ENCODE peak calls at places on chromosome 7, in six cellular contexts. One of them, this sample, is unnamed.

GRCh38 chr7:102404005-102404861 is 8.1 kb downstream of the PRKRIP1 start:
- DNase-seq in cardiac muscle cell: peak
- DNase-seq in RWPE1: peak
- DNase-seq in psoas muscle: no peak
- DNase-seq in neural crest cell: no peak
- DNase-seq in HFF-Myc: no peak
- DNase-seq in this sample: no peak

GRCh38 chr7:44678468-44679179 is 70.0 kb upstream of the ZMIZ2 start:
- DNase-seq in cardiac muscle cell: no peak
- DNase-seq in psoas muscle: peak
- DNase-seq in RWPE1: peak
- DNase-seq in neural crest cell: no peak
- DNase-seq in HFF-Myc: peak
- DNase-seq in this sample: no peak

GRCh38 chr7:50477640-50478039 is 27.5 kb upstream of the FIGNL1 start:
- DNase-seq in RWPE1: no peak
- DNase-seq in neural crest cell: no peak
- DNase-seq in psoas muscle: no peak
- DNase-seq in cardiac muscle cell: no peak
- DNase-seq in HFF-Myc: no peak
- DNase-seq in this sample: no peak

GRCh38 chr7:70712942-70713341 is 419.0 kb upstream of the GALNT17 start:
- DNase-seq in RWPE1: no peak
- DNase-seq in neural crest cell: no peak
- DNase-seq in HFF-Myc: no peak
- DNase-seq in cardiac muscle cell: no peak
- DNase-seq in psoas muscle: peak
- DNase-seq in this sample: no peak

GRCh38 chr7:133770863-133771492 is 356.2 kb upstream of the LRGUK start:
- DNase-seq in cardiac muscle cell: no peak
- DNase-seq in psoas muscle: no peak
- DNase-seq in RWPE1: no peak
- DNase-seq in neural crest cell: no peak
- DNase-seq in HFF-Myc: no peak
- DNase-seq in this sample: no peak

GRCh38 chr7:81604075-81604807 is 165.6 kb downstream of the HGF start:
- DNase-seq in psoas muscle: no peak
- DNase-seq in RWPE1: no peak
- DNase-seq in HFF-Myc: no peak
- DNase-seq in cardiac muscle cell: no peak
- DNase-seq in neural crest cell: no peak
- DNase-seq in this sample: no peak

GRCh38 chr7:35415411-35415822 is 161.5 kb upstream of the TBX20 start:
- DNase-seq in neural crest cell: no peak
- DNase-seq in psoas muscle: no peak
- DNase-seq in RWPE1: no peak
- DNase-seq in HFF-Myc: no peak
- DNase-seq in cardiac muscle cell: no peak
- DNase-seq in this sample: no peak

GRCh38 chr7:70638381-70639128 is 493.4 kb upstream of the GALNT17 start:
- DNase-seq in neural crest cell: no peak
- DNase-seq in HFF-Myc: no peak
- DNase-seq in psoas muscle: no peak
- DNase-seq in RWPE1: no peak
- DNase-seq in cardiac muscle cell: no peak
- DNase-seq in this sample: no peak

GRCh38 chr7:142391191-142391992 is 133.5 kb upstream of the PRSS58 start:
- DNase-seq in RWPE1: no peak
- DNase-seq in HFF-Myc: no peak
- DNase-seq in psoas muscle: no peak
- DNase-seq in neural crest cell: no peak
- DNase-seq in cardiac muscle cell: peak
- DNase-seq in this sample: no peak

GRCh38 chr7:40784176-40784575 is 649.4 kb downstream of the SUGCT start:
- DNase-seq in cardiac muscle cell: peak
- DNase-seq in RWPE1: no peak
- DNase-seq in neural crest cell: no peak
- DNase-seq in HFF-Myc: no peak
- DNase-seq in psoas muscle: no peak
- DNase-seq in this sample: no peak

GRCh38 chr7:47380325-47381131 is 201.4 kb downstream of the TNS3 start:
- DNase-seq in RWPE1: peak
- DNase-seq in neural crest cell: no peak
- DNase-seq in HFF-Myc: no peak
- DNase-seq in cardiac muscle cell: peak
- DNase-seq in psoas muscle: no peak
- DNase-seq in this sample: no peak

GRCh38 chr7:40239755-40240303 is 105.0 kb downstream of the SUGCT start:
- DNase-seq in cardiac muscle cell: no peak
- DNase-seq in psoas muscle: no peak
- DNase-seq in neural crest cell: no peak
- DNase-seq in RWPE1: no peak
- DNase-seq in HFF-Myc: no peak
- DNase-seq in this sample: no peak

GRCh38 chr7:81652225-81652624 is 117.6 kb downstream of the HGF start:
- DNase-seq in psoas muscle: no peak
- DNase-seq in RWPE1: no peak
- DNase-seq in neural crest cell: no peak
- DNase-seq in cardiac muscle cell: no peak
- DNase-seq in HFF-Myc: no peak
- DNase-seq in this sample: no peak

GRCh38 chr7:130490888-130491771 is 755 bp upstream of the MEST start:
- DNase-seq in psoas muscle: peak
- DNase-seq in neural crest cell: peak
- DNase-seq in HFF-Myc: no peak
- DNase-seq in RWPE1: no peak
- DNase-seq in cardiac muscle cell: peak
- DNase-seq in this sample: no peak

GRCh38 chr7:140863867-140864266 is 60.9 kb downstream of the BRAF start:
- DNase-seq in cardiac muscle cell: no peak
- DNase-seq in psoas muscle: no peak
- DNase-seq in neural crest cell: no peak
- DNase-seq in RWPE1: no peak
- DNase-seq in HFF-Myc: no peak
- DNase-seq in this sample: no peak

GRCh38 chr7:49308787-49309186 is 384.4 kb downstream of the CDC14C start:
- DNase-seq in cardiac muscle cell: no peak
- DNase-seq in RWPE1: no peak
- DNase-seq in HFF-Myc: no peak
- DNase-seq in psoas muscle: no peak
- DNase-seq in neural crest cell: no peak
- DNase-seq in this sample: no peak

GRCh38 chr7:2687338-2687869 is 598 bp upstream of the AMZ1 start:
- DNase-seq in RWPE1: no peak
- DNase-seq in HFF-Myc: no peak
- DNase-seq in cardiac muscle cell: no peak
- DNase-seq in psoas muscle: no peak
- DNase-seq in neural crest cell: no peak
- DNase-seq in this sample: no peak

GRCh38 chr7:70457477-70458194 is 674.3 kb upstream of the GALNT17 start:
- DNase-seq in RWPE1: no peak
- DNase-seq in HFF-Myc: no peak
- DNase-seq in psoas muscle: no peak
- DNase-seq in neural crest cell: no peak
- DNase-seq in cardiac muscle cell: peak
- DNase-seq in this sample: no peak

DNA sequence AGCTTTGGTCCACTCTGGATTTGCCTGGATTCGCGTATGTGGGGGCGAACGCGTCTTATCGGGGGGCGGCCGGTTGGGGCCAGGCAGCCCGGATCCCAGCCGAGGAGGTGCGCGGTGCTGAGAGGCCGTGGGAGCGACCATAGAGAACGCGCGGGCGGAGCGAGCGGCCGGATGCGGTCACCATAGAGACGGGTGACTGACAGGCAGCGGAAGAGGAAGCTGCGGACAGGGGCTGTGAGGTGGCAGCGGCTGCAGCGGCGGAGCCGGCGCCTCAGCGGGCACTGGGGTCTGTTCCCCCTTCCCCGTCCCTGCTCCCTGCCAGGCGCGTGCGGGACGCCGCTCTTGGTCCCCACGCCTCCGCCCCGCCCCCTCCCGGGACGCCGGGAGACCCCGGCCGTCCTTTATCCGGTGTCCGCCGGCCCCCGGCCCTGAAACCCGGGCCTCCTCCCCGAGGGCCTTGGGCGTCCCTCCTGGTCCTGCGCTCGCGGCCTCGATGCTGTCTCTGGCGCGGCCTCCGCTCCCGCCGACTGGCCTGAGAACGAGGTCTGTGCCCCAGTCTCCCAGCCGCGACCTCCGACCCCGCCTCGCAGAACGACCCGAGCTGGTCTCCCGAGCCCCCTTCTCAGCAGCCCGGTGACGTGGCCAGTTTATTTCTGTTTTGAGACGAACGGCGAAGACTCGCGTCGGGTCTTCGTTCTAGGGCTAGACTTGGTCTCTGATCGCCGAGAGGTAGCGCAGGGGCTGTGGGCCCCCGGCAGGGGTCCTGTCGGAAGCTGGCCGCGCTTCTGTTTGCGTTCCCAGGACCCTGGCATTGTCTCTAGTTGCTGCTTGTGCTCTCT is at the start of gene CHPF2:
- DNase-seq in psoas muscle: peak
- DNase-seq in cardiac muscle cell: peak
- DNase-seq in neural crest cell: peak
- DNase-seq in HFF-Myc: no peak
- DNase-seq in RWPE1: peak
- DNase-seq in this sample: peak
- TF ChIP-seq CTCF in psoas muscle: no peak
- TF ChIP-seq CTCF in cardiac muscle cell: no peak
- TF ChIP-seq CTCF in neural crest cell: no peak
- TF ChIP-seq CTCF in HFF-Myc: no peak
- TF ChIP-seq CTCF in RWPE1: no peak
- TF ChIP-seq CTCF in this sample: no peak

GRCh38 chr7:143978585-143978984 is 21.5 kb upstream of the OR6B1 start:
- DNase-seq in neural crest cell: no peak
- DNase-seq in HFF-Myc: no peak
- DNase-seq in psoas muscle: no peak
- DNase-seq in cardiac muscle cell: no peak
- DNase-seq in RWPE1: no peak
- DNase-seq in this sample: no peak

GRCh38 chr7:143980746-143981510 is 19.2 kb upstream of the OR6B1 start:
- DNase-seq in psoas muscle: no peak
- DNase-seq in HFF-Myc: no peak
- DNase-seq in cardiac muscle cell: no peak
- DNase-seq in RWPE1: no peak
- DNase-seq in neural crest cell: no peak
- DNase-seq in this sample: no peak

GRCh38 chr7:143979999-143980398 is 20.1 kb upstream of the OR6B1 start:
- DNase-seq in neural crest cell: no peak
- DNase-seq in psoas muscle: no peak
- DNase-seq in HFF-Myc: no peak
- DNase-seq in cardiac muscle cell: no peak
- DNase-seq in RWPE1: no peak
- DNase-seq in this sample: no peak

GRCh38 chr7:143975617-143976016 is 21.0 kb downstream of the OR2F1 start:
- DNase-seq in psoas muscle: no peak
- DNase-seq in neural crest cell: no peak
- DNase-seq in cardiac muscle cell: peak
- DNase-seq in RWPE1: no peak
- DNase-seq in HFF-Myc: no peak
- DNase-seq in this sample: no peak

DNA sequence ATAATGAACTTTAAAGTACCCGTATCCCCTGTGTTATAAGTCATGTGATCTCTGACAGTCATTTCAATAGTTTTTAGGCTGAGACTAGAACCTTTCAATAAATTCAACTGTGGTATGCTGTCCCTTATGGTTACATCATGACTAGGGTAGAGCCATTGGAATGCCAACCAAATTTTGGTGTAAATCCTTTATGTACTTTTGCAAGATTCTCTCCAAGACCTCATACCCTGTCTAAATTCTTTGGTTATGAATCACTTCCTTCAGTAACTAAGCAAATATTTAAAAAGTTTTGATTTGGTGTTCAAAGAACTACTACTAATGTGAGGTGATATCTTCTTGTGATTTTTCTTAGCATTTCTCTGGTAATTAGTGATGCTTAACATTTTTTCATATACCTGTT is 20.8 kb upstream of the OR6B1 start:
- DNase-seq in neural crest cell: no peak
- DNase-seq in RWPE1: peak
- DNase-seq in cardiac muscle cell: no peak
- DNase-seq in HFF-Myc: peak
- DNase-seq in psoas muscle: no peak
- DNase-seq in this sample: no peak
- TF ChIP-seq CTCF in neural crest cell: no peak
- TF ChIP-seq CTCF in RWPE1: no peak
- TF ChIP-seq CTCF in cardiac muscle cell: no peak
- TF ChIP-seq CTCF in HFF-Myc: no peak
- TF ChIP-seq CTCF in psoas muscle: no peak
- TF ChIP-seq CTCF in this sample: no peak

DNA sequence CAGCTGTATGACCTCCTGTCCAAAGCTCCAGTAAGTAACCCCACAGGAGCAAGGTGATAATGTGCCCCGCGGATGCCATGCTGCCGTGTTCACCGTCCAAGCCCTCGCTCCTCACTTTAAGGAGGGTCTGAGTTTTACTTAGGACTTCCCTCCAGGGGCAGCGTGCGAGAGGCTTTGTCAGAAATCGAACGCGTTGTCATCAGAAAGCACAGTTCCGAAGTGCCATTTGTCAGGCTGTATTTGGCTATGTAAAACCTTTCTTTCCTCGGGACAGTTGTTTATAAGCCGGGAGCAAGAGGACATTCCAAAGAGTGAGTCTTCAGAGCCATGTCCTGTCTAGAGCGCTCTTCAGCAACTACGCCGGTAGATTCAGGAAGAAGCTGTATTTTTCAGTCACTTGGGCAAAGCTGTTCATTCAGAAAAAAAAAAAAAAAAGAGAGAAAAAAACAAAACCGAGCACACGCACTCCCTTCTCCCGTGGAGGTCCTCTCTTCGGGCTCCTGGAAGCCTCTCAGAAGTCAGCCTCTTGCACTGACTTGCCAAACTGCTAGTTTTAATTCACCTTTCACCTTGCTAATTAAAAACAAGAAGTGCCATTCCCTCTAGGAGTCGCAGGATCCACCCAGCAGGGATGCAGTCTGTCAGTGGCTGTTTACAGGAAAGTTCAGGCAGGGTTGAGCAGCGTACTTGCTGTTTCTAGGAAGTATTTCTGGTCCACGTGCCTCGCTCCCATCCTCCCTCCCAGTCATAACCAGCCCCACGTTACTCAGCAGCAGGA is at the start of gene SEMA3E:
- DNase-seq in HFF-Myc: no peak
- DNase-seq in cardiac muscle cell: peak
- DNase-seq in psoas muscle: no peak
- DNase-seq in neural crest cell: peak
- DNase-seq in RWPE1: no peak
- DNase-seq in this sample: peak
- TF ChIP-seq CTCF in HFF-Myc: no peak
- TF ChIP-seq CTCF in cardiac muscle cell: no peak
- TF ChIP-seq CTCF in psoas muscle: no peak
- TF ChIP-seq CTCF in neural crest cell: no peak
- TF ChIP-seq CTCF in RWPE1: no peak
- TF ChIP-seq CTCF in this sample: no peak

DNA sequence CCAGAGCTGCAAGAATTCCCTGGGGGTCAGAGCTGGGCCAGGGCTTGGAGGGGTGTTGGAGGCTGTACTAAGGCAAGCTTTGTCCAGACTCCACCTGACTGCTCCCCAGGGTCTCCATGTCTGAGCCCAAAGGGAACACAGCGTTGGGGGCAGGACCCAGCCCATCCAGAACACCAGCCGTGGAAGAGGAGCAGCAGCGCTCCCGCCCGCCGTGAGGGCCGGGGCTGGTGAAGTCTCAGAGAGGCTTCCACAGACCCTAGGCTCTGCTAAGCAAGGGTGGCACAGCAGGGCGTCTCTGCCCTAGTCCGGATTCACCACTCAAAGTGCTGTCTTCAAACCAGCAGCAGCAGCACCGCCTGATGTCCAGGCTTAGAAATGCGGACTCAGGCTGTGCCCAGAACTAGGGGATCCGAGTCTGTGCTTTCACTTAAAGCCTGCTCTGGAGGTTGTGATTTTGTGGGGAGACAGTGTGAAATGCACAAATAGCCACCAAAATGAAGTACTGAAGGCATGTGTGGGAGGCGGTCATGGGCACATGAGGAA is 16.7 kb upstream of the AQP1 start:
- DNase-seq in RWPE1: no peak
- DNase-seq in neural crest cell: no peak
- DNase-seq in psoas muscle: no peak
- DNase-seq in HFF-Myc: no peak
- DNase-seq in cardiac muscle cell: no peak
- DNase-seq in this sample: no peak
- TF ChIP-seq CTCF in RWPE1: no peak
- TF ChIP-seq CTCF in neural crest cell: no peak
- TF ChIP-seq CTCF in psoas muscle: no peak
- TF ChIP-seq CTCF in HFF-Myc: peak
- TF ChIP-seq CTCF in cardiac muscle cell: peak
- TF ChIP-seq CTCF in this sample: no peak